ENCODE peak calls at places on chromosome 14, in nine cellular contexts. One of them, this sample, is unnamed.

GRCh38 chr14:96559571-96559970 is 57.4 kb downstream of the PAPOLA start:
- DNase-seq in dorsolateral prefrontal cortex: no peak
- DNase-seq in activated T-helper 1 cell treated with anti-CD3 and anti-CD28 coated beads, Interleukin-12 subunit alpha, Interleukin-12 subunit beta, Interleukin-2, Interleukin-4 antibody, amounts not matched to agents 30 ng/mL and 10 ng/mL and 1 ng/mL, durations not matched to agents 14 hours and 24 hours and 36 hours: no peak
- DNase-seq in NCI-H1048: no peak
- DNase-seq in left lobe of liver: no peak
- DNase-seq in fibroblast of mammary gland: no peak
- DNase-seq in NCI-H1092 treated with DMSO at 0.1 percent for 48 hours: no peak
- DNase-seq in EL: no peak
- DNase-seq in K562: no peak
- DNase-seq in this sample: no peak

GRCh38 chr14:104676694-104677505 is 12.5 kb upstream of the INF2 start:
- DNase-seq in dorsolateral prefrontal cortex: no peak
- DNase-seq in activated T-helper 1 cell treated with anti-CD3 and anti-CD28 coated beads, Interleukin-12 subunit alpha, Interleukin-12 subunit beta, Interleukin-2, Interleukin-4 antibody, amounts not matched to agents 30 ng/mL and 10 ng/mL and 1 ng/mL, durations not matched to agents 14 hours and 24 hours and 36 hours: no peak
- DNase-seq in NCI-H1048: no peak
- DNase-seq in left lobe of liver: no peak
- DNase-seq in fibroblast of mammary gland: no peak
- DNase-seq in NCI-H1092 treated with DMSO at 0.1 percent for 48 hours: no peak
- DNase-seq in EL: no peak
- DNase-seq in K562: peak
- DNase-seq in this sample: peak

GRCh38 chr14:95993768-95994592 is 45.2 kb upstream of the C14orf132 start:
- DNase-seq in dorsolateral prefrontal cortex: no peak
- DNase-seq in activated T-helper 1 cell treated with anti-CD3 and anti-CD28 coated beads, Interleukin-12 subunit alpha, Interleukin-12 subunit beta, Interleukin-2, Interleukin-4 antibody, amounts not matched to agents 30 ng/mL and 10 ng/mL and 1 ng/mL, durations not matched to agents 14 hours and 24 hours and 36 hours: peak
- DNase-seq in NCI-H1048: no peak
- DNase-seq in left lobe of liver: no peak
- DNase-seq in fibroblast of mammary gland: peak
- DNase-seq in NCI-H1092 treated with DMSO at 0.1 percent for 48 hours: peak
- DNase-seq in EL: peak
- DNase-seq in K562: peak
- DNase-seq in this sample: no peak

GRCh38 chr14:99579903-99580570 is 24.0 kb downstream of the CCDC85C start:
- DNase-seq in dorsolateral prefrontal cortex: no peak
- DNase-seq in activated T-helper 1 cell treated with anti-CD3 and anti-CD28 coated beads, Interleukin-12 subunit alpha, Interleukin-12 subunit beta, Interleukin-2, Interleukin-4 antibody, amounts not matched to agents 30 ng/mL and 10 ng/mL and 1 ng/mL, durations not matched to agents 14 hours and 24 hours and 36 hours: no peak
- DNase-seq in NCI-H1048: no peak
- DNase-seq in left lobe of liver: no peak
- DNase-seq in fibroblast of mammary gland: no peak
- DNase-seq in NCI-H1092 treated with DMSO at 0.1 percent for 48 hours: no peak
- DNase-seq in EL: peak
- DNase-seq in K562: peak
- DNase-seq in this sample: no peak

GRCh38 chr14:92144708-92145107 is 22.9 kb downstream of the CPSF2 start:
- DNase-seq in dorsolateral prefrontal cortex: no peak
- DNase-seq in activated T-helper 1 cell treated with anti-CD3 and anti-CD28 coated beads, Interleukin-12 subunit alpha, Interleukin-12 subunit beta, Interleukin-2, Interleukin-4 antibody, amounts not matched to agents 30 ng/mL and 10 ng/mL and 1 ng/mL, durations not matched to agents 14 hours and 24 hours and 36 hours: no peak
- DNase-seq in NCI-H1048: no peak
- DNase-seq in left lobe of liver: no peak
- DNase-seq in fibroblast of mammary gland: no peak
- DNase-seq in NCI-H1092 treated with DMSO at 0.1 percent for 48 hours: no peak
- DNase-seq in EL: peak
- DNase-seq in K562: no peak
- DNase-seq in this sample: no peak

GRCh38 chr14:100783630-100784321 is 42.1 kb upstream of the MEG3 start:
- DNase-seq in dorsolateral prefrontal cortex: no peak
- DNase-seq in activated T-helper 1 cell treated with anti-CD3 and anti-CD28 coated beads, Interleukin-12 subunit alpha, Interleukin-12 subunit beta, Interleukin-2, Interleukin-4 antibody, amounts not matched to agents 30 ng/mL and 10 ng/mL and 1 ng/mL, durations not matched to agents 14 hours and 24 hours and 36 hours: no peak
- DNase-seq in NCI-H1048: no peak
- DNase-seq in left lobe of liver: no peak
- DNase-seq in fibroblast of mammary gland: no peak
- DNase-seq in NCI-H1092 treated with DMSO at 0.1 percent for 48 hours: peak
- DNase-seq in EL: no peak
- DNase-seq in K562: no peak
- DNase-seq in this sample: no peak

GRCh38 chr14:73467800-73468199 is 9.5 kb upstream of the NUMB start:
- DNase-seq in dorsolateral prefrontal cortex: no peak
- DNase-seq in activated T-helper 1 cell treated with anti-CD3 and anti-CD28 coated beads, Interleukin-12 subunit alpha, Interleukin-12 subunit beta, Interleukin-2, Interleukin-4 antibody, amounts not matched to agents 30 ng/mL and 10 ng/mL and 1 ng/mL, durations not matched to agents 14 hours and 24 hours and 36 hours: no peak
- DNase-seq in NCI-H1048: no peak
- DNase-seq in left lobe of liver: no peak
- DNase-seq in fibroblast of mammary gland: peak
- DNase-seq in NCI-H1092 treated with DMSO at 0.1 percent for 48 hours: no peak
- DNase-seq in EL: no peak
- DNase-seq in K562: no peak
- DNase-seq in this sample: no peak

GRCh38 chr14:77498984-77499527 is 440 bp upstream of the ISM2 start:
- DNase-seq in dorsolateral prefrontal cortex: no peak
- DNase-seq in activated T-helper 1 cell treated with anti-CD3 and anti-CD28 coated beads, Interleukin-12 subunit alpha, Interleukin-12 subunit beta, Interleukin-2, Interleukin-4 antibody, amounts not matched to agents 30 ng/mL and 10 ng/mL and 1 ng/mL, durations not matched to agents 14 hours and 24 hours and 36 hours: no peak
- DNase-seq in NCI-H1048: no peak
- DNase-seq in left lobe of liver: peak
- DNase-seq in fibroblast of mammary gland: no peak
- DNase-seq in NCI-H1092 treated with DMSO at 0.1 percent for 48 hours: peak
- DNase-seq in EL: peak
- DNase-seq in K562: no peak
- DNase-seq in this sample: no peak

GRCh38 chr14:24430682-24431568 is 1.2 kb downstream of the KHNYN start:
- DNase-seq in dorsolateral prefrontal cortex: no peak
- DNase-seq in activated T-helper 1 cell treated with anti-CD3 and anti-CD28 coated beads, Interleukin-12 subunit alpha, Interleukin-12 subunit beta, Interleukin-2, Interleukin-4 antibody, amounts not matched to agents 30 ng/mL and 10 ng/mL and 1 ng/mL, durations not matched to agents 14 hours and 24 hours and 36 hours: peak
- DNase-seq in NCI-H1048: no peak
- DNase-seq in left lobe of liver: no peak
- DNase-seq in fibroblast of mammary gland: peak
- DNase-seq in NCI-H1092 treated with DMSO at 0.1 percent for 48 hours: no peak
- DNase-seq in EL: peak
- DNase-seq in K562: peak
- DNase-seq in this sample: peak

GRCh38 chr14:87529081-87529480 is 463.9 kb downstream of the GALC start:
- DNase-seq in dorsolateral prefrontal cortex: no peak
- DNase-seq in activated T-helper 1 cell treated with anti-CD3 and anti-CD28 coated beads, Interleukin-12 subunit alpha, Interleukin-12 subunit beta, Interleukin-2, Interleukin-4 antibody, amounts not matched to agents 30 ng/mL and 10 ng/mL and 1 ng/mL, durations not matched to agents 14 hours and 24 hours and 36 hours: no peak
- DNase-seq in NCI-H1048: no peak
- DNase-seq in left lobe of liver: no peak
- DNase-seq in fibroblast of mammary gland: no peak
- DNase-seq in NCI-H1092 treated with DMSO at 0.1 percent for 48 hours: no peak
- DNase-seq in EL: no peak
- DNase-seq in K562: no peak
- DNase-seq in this sample: no peak

GRCh38 chr14:97539389-97539786 is 742.2 kb downstream of the VRK1 start:
- DNase-seq in dorsolateral prefrontal cortex: no peak
- DNase-seq in activated T-helper 1 cell treated with anti-CD3 and anti-CD28 coated beads, Interleukin-12 subunit alpha, Interleukin-12 subunit beta, Interleukin-2, Interleukin-4 antibody, amounts not matched to agents 30 ng/mL and 10 ng/mL and 1 ng/mL, durations not matched to agents 14 hours and 24 hours and 36 hours: no peak
- DNase-seq in NCI-H1048: no peak
- DNase-seq in left lobe of liver: no peak
- DNase-seq in fibroblast of mammary gland: no peak
- DNase-seq in NCI-H1092 treated with DMSO at 0.1 percent for 48 hours: no peak
- DNase-seq in EL: no peak
- DNase-seq in K562: no peak
- DNase-seq in this sample: no peak

GRCh38 chr14:74459289-74459946 is 33.4 kb upstream of the SYNDIG1L start:
- DNase-seq in dorsolateral prefrontal cortex: no peak
- DNase-seq in activated T-helper 1 cell treated with anti-CD3 and anti-CD28 coated beads, Interleukin-12 subunit alpha, Interleukin-12 subunit beta, Interleukin-2, Interleukin-4 antibody, amounts not matched to agents 30 ng/mL and 10 ng/mL and 1 ng/mL, durations not matched to agents 14 hours and 24 hours and 36 hours: no peak
- DNase-seq in NCI-H1048: no peak
- DNase-seq in left lobe of liver: peak
- DNase-seq in fibroblast of mammary gland: peak
- DNase-seq in NCI-H1092 treated with DMSO at 0.1 percent for 48 hours: no peak
- DNase-seq in EL: peak
- DNase-seq in K562: peak
- DNase-seq in this sample: no peak

GRCh38 chr14:99651953-99652746 is 7.2 kb downstream of the HHIPL1 start:
- DNase-seq in dorsolateral prefrontal cortex: no peak
- DNase-seq in activated T-helper 1 cell treated with anti-CD3 and anti-CD28 coated beads, Interleukin-12 subunit alpha, Interleukin-12 subunit beta, Interleukin-2, Interleukin-4 antibody, amounts not matched to agents 30 ng/mL and 10 ng/mL and 1 ng/mL, durations not matched to agents 14 hours and 24 hours and 36 hours: no peak
- DNase-seq in NCI-H1048: no peak
- DNase-seq in left lobe of liver: no peak
- DNase-seq in fibroblast of mammary gland: no peak
- DNase-seq in NCI-H1092 treated with DMSO at 0.1 percent for 48 hours: no peak
- DNase-seq in EL: no peak
- DNase-seq in K562: no peak
- DNase-seq in this sample: no peak

This sample was measured in right lobe of liver.